ENCODE peak calls at places on chromosomes 6 and 20, in five cellular contexts. I is hepatocyte, C is upper lobe of left lung, S is pancreas, H is HCT116. X is an unnamed sample. For H3K27me3 and H3K36me3, the result is how much of the 10 kb centered on the place peaks cover.

GRCh38 chr6:84280030-84280429 is 52.6 kb upstream of the CEP162 start:
- DNase-seq in I (no peak), H (no peak), C (no peak), S (no peak), X (no peak)

GRCh38 chr20:40728470-40728869 is 39.4 kb upstream of the MAFB start:
- DNase-seq in S (no peak), I (no peak), H (no peak), C (no peak), X (no peak)

GRCh38 chr20:45467861-45468260 is 1.7 kb upstream of the WFDC2 start:
- DNase-seq in C (peak), S (no peak), H (no peak), I (no peak), X (no peak)

GRCh38 chr6:161694995-161695394 is 421.1 kb upstream of the AGPAT4 start:
- DNase-seq in C (no peak), H (peak), S (no peak), I (no peak), X (peak)

GRCh38 chr20:56925696-56926101 is 296.6 kb downstream of the TFAP2C start:
- DNase-seq in C (no peak), H (no peak), S (peak), I (no peak), X (no peak)

GRCh38 chr6:73388800-73389512 is 5.7 kb upstream of the DDX43 start:
- DNase-seq in S (peak), H (peak), I (peak), C (peak), X (peak)

GRCh38 chr20:62137092-62137384 is 6.2 kb downstream of the PSMA7 start:
- DNase-seq in C (no peak), I (no peak), S (no peak), H (no peak), X (no peak)

GRCh38 chr20:62064788-62065668 is 653 bp downstream of the TAF4 start:
- DNase-seq in I (peak), H (no peak), S (peak), C (no peak), X (no peak)

GRCh38 chr20:33789109-33789857 is 21.9 kb upstream of the CHMP4B start:
- DNase-seq in S (no peak), C (peak), H (peak), I (peak), X (no peak)

GRCh38 chr6:54003316-54003715 is 107.9 kb upstream of the MLIP start:
- DNase-seq in S (no peak), C (no peak), I (no peak), H (no peak), X (no peak)

GRCh38 chr6:12304487-12304886 is 14.3 kb downstream of the EDN1 start:
- DNase-seq in C (no peak), H (no peak), I (no peak), S (no peak), X (no peak)

GRCh38 chr20:1451092-1451491 is 15.6 kb downstream of the NSFL1C start:
- DNase-seq in H (no peak), I (no peak), C (no peak), S (no peak), X (no peak)

GRCh38 chr20:12175538-12175937 is 257.8 kb downstream of the BTBD3 start:
- DNase-seq in H (no peak), S (no peak), I (no peak), C (no peak), X (no peak)

GRCh38 chr6:1380625-1381396 is 8.6 kb upstream of the FOXF2 start:
- DNase-seq in S (no peak), C (no peak), I (no peak), H (no peak), X (no peak)

GRCh38 chr20:63707558-63708300 is at the start of the genes ARFRP1 and ZGPAT:
- DNase-seq in H (peak), C (peak), S (peak), I (peak), X (peak)

GRCh38 chr6:154605207-154605877 is 94.9 kb upstream of the CNKSR3 start:
- DNase-seq in S (no peak), C (no peak), H (no peak), I (no peak), X (peak)

GRCh38 chr6:82951389-82951788 is 114.3 kb downstream of the UBE3D start:
- DNase-seq in S (no peak), C (peak), H (no peak), I (no peak), X (no peak)

GRCh38 chr20:59788811-59789210 is 144.6 kb downstream of the SYCP2 start:
- DNase-seq in I (no peak), H (no peak), C (no peak), S (no peak), X (no peak)

GRCh38 chr6:161233986-161234620 is 39.8 kb downstream of the AGPAT4 start:
- DNase-seq in H (peak), C (no peak), S (no peak), I (peak), X (no peak)

GRCh38 chr20:40582531-40582930 is 106.5 kb downstream of the MAFB start:
- DNase-seq in I (peak), C (no peak), S (no peak), H (no peak), X (no peak)

GRCh38 chr6:11810039-11810541 is 31.5 kb upstream of the ADTRP start:
- DNase-seq in S (peak), C (peak), H (no peak), I (peak), X (no peak)

GRCh38 chr6:30326446-30327231 is at the start of gene TRIM39:
- DNase-seq in S (peak), I (peak), C (peak), H (peak), X (peak)

GRCh38 chr20:934186-934840 is 18.2 kb upstream of the ANGPT4 start:
- DNase-seq in C (peak), S (no peak), I (no peak), H (no peak), X (no peak)

GRCh38 chr6:145051661-145052060 is 683.7 kb downstream of the EPM2A start:
- DNase-seq in S (no peak), I (no peak), H (no peak), C (no peak), X (no peak)

GRCh38 chr20:18091624-18092023 is 33.9 kb upstream of the OVOL2 start:
- DNase-seq in I (no peak), C (no peak), H (no peak), S (no peak), X (no peak)

GRCh38 chr6:41707565-41708200 is 27.7 kb downstream of the TFEB start:
- DNase-seq in C (peak), I (no peak), H (no peak), S (no peak), X (peak)

GRCh38 chr6:18422136-18422535 is 35.0 kb downstream of the RNF144B start:
- DNase-seq in H (no peak), C (no peak), I (no peak), S (no peak), X (no peak)

GRCh38 chr6:45964300-45964699 is 51.4 kb downstream of the CLIC5 start:
- DNase-seq in S (no peak), H (no peak), I (no peak), C (no peak), X (no peak)

GRCh38 chr20:5140195-5140594 is 13.4 kb downstream of the CDS2 start:
- DNase-seq in H (no peak), C (no peak), I (no peak), S (no peak), X (no peak)

GRCh38 chr6:118968416-118968815 is 33.5 kb upstream of the MCM9 start:
- DNase-seq in S (no peak), H (peak), I (peak), C (no peak), X (no peak)

GRCh38 chr6:44131880-44132279 is 4.5 kb downstream of the TMEM63B start:
- DNase-seq in H (no peak), I (no peak), S (no peak), C (peak), X (no peak)

GRCh38 chr20:43583982-43584432 is 6.7 kb upstream of the IFT52 start:
- DNase-seq in C (peak), S (peak), I (peak), H (no peak), X (no peak)

GRCh38 chr6:136166815-136167214 is 83.3 kb downstream of the MTFR2 start:
- DNase-seq in C (no peak), H (no peak), I (no peak), S (no peak), X (no peak)

DNA sequence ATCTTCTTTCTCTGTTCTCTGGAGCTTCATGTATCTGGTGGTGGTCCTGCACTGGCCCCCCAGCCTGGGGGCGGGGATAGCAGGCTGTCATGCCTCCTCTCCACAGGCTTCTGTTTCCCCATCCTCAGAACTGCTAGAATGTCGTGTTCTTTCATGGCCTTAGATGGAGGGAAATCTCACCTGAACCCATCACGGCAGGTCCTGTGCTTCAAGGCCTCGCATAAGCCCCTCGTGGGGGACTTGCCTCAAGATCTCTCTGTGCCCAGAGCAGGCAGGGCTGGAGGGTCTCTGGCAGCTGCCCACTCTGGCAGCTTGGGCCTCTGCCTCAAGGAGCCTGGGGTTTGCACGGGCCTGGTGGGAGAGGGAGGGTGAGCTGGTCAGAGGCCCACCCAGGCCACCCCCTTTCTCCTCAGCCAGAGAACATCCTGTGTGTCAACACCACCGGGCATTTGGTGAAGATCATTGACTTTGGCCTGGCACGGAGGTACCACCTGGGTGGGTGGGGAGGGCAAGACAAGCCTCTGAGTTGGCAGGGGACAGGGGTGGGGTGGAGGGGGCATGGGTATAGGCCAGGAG is 11.3 kb downstream of the MYLK2 start:
- DNase-seq in C (no peak), H (no peak), S (no peak), I (no peak), X (no peak)
- H3K27me3 ChIP-seq in C (under half), H (under half), S (under half), I (under half), X (under half)

DNA sequence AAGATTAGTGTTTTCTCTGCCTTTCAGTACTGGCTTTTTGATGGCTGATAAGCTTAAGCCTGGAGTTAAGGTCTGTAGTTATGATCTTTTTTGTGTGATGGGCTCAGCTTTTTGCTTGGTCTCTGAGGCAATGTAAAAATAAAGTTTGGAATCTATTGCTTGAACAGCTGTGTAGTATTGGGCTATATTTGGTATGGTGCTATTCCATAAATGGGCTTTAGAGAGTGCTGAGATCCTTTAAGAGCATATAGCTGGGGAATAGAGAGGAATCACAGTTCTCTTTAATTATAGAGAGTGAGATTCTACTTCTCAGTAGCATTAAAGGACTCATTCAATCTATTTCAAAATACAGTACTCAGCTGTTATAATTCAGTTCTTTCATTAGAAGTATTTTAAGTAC is 40.8 kb downstream of the ZNF451 start:
- DNase-seq in C (no peak), S (no peak), I (no peak), H (no peak), X (no peak)
- H3K36me3 ChIP-seq in C (under half), S (under half), I (under half), H (under half), X (under half)

DNA sequence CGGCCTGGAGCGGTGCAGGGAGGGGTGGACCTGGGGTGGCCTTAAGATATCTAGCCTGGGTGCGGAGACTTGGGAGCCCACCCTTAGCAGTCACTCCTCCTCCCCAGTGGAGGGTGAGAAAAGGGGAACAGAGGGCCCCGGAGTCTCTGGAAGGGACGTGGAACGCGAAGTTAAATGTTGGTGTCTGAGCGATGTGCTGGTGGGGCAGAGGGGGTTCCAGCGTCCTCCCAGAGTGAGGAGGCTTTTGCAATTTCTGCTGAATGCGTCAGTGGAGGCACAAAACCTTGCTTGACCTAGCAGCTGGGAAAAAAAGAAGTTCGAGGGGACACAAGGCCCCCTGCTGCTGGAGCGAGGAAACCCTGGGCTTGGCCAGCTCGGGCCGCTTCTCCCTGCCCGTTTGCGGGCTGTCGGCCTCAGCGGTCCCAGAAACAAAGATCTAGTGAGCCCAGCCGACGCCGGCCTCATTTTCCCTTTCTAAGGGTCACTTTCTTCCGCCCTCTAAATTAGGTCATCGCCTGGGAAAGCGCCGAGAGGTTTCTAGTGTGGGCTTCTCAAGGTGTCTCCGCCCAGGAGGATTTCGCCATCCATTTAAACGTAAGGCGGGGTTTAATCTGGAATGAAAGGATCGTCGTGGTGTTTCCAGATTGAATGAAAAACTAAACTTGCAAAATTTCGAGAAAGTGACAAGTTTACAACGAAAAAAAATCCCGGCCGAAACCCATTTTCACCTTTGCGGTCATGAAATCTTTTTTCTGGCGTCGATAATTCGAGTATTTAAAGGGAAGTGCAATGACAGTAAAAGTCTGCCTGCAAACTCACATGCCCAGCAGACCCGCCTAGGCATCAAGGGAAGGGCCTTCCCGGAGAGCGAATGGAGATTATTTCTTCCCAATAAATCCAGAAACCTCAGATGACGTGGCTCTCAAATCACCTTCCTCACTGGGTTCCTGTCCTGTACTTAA is 4.5 kb downstream of the OLIG3 start:
- DNase-seq in H (no peak), I (no peak), S (no peak), C (peak), X (no peak)
- H3K27me3 ChIP-seq in H (under half), I (half or more), S (under half), C (under half), X (half or more)

GRCh38 chr20:37995856-37996625 is 37.2 kb downstream of the TTI1 start:
- DNase-seq in I (no peak), H (no peak), C (no peak), S (no peak), X (no peak)
- H3K36me3 ChIP-seq in I (under half), H (under half), C (half or more), S (half or more), X (half or more)